ENCODE peak calls at places on chromosomes 1 and 21, in nine cellular contexts. J, Z, U, N, W, R, T, M and A are unnamed samples.

GRCh38 chr1:155077346-155077745 is 1.3 kb upstream of the EFNA3 start:
- DNase-seq in J (no peak), Z (no peak), U (no peak), N (no peak), W (no peak), R (no peak), T (no peak), M (no peak), A (no peak)

GRCh38 chr1:25433389-25434186 is 2.9 kb downstream of the MACO1 start:
- DNase-seq in J (no peak), Z (peak), U (no peak), N (peak), W (no peak), R (no peak), T (peak), M (no peak), A (no peak)

GRCh38 chr1:204225841-204226745 is 12.3 kb upstream of the GOLT1A start:
- DNase-seq in J (no peak), Z (no peak), U (no peak), N (no peak), W (no peak), R (peak), T (no peak), M (no peak), A (no peak)

GRCh38 chr1:111249960-111250359 is 22.4 kb downstream of the CHI3L2 start:
- DNase-seq in J (no peak), Z (no peak), U (no peak), N (no peak), W (no peak), R (no peak), T (no peak), M (peak), A (no peak)

GRCh38 chr1:212686069-212686468 is 13.6 kb downstream of the BATF3 start:
- DNase-seq in J (no peak), Z (no peak), U (no peak), N (no peak), W (no peak), R (no peak), T (no peak), M (no peak), A (no peak)

GRCh38 chr1:117653732-117654484 is 48.1 kb downstream of the TENT5C start:
- DNase-seq in J (no peak), Z (no peak), U (no peak), N (peak), W (no peak), R (no peak), T (no peak), M (no peak), A (no peak)

GRCh38 chr1:32623775-32624174 is 26.6 kb downstream of the ZBTB8OS start:
- DNase-seq in J (no peak), Z (no peak), U (no peak), N (no peak), W (no peak), R (no peak), T (no peak), M (no peak), A (no peak)

GRCh38 chr21:15688809-15689208 is 41.0 kb upstream of the USP25 start:
- DNase-seq in J (no peak), Z (no peak), U (no peak), N (no peak), W (no peak), R (no peak), T (peak), M (no peak), A (no peak)

GRCh38 chr21:32499249-32500055 is 85.9 kb downstream of the TCP10L start:
- DNase-seq in J (no peak), Z (peak), U (no peak), N (peak), W (no peak), R (no peak), T (peak), M (no peak), A (no peak)

DNA sequence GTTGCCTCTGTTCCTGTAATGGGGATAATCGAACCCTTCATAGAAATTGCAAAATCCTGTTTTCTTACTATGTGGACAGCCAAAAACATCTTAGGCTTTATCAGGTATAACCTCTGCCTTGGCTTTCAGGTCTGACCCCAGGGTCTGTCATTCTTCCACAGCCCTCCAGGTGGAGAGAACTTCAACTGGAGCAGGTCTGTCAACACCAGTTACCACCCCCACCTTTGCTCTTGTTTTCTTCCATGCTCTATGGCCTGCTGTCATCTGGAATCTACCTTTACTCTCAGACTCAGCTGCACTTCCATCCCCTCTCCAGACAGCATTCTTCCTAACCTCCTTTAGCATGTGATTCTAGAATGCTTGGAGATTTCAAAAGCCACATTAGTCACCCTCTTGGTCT is 10.4 kb upstream of the GJA9 start:
- DNase-seq in J (no peak), Z (no peak), U (peak), N (no peak), W (no peak), R (no peak), T (peak), M (no peak), A (no peak)
- TF ChIP-seq CTCF in J (no peak), Z (no peak), U (no peak), N (no peak), W (no peak), R (no peak), T (no peak), M (no peak), A (no peak)

GRCh38 chr1:153546796-153547559 is 1.4 kb upstream of the S100A4 start:
- DNase-seq in J (no peak), Z (no peak), U (no peak), N (no peak), W (no peak), R (no peak), T (no peak), M (no peak), A (no peak)
- TF ChIP-seq CTCF in J (no peak), Z (no peak), U (no peak), N (no peak), W (no peak), R (no peak), T (no peak), M (no peak), A (no peak)

GRCh38 chr1:219298581-219299148 is 125.0 kb downstream of the LYPLAL1 start:
- DNase-seq in J (no peak), Z (peak), U (no peak), N (peak), W (no peak), R (no peak), T (peak), M (no peak), A (no peak)

GRCh38 chr1:219304227-219305226 is 130.8 kb downstream of the LYPLAL1 start:
- DNase-seq in J (peak), Z (peak), U (peak), N (peak), W (no peak), R (no peak), T (peak), M (no peak), A (no peak)

GRCh38 chr1:219299420-219299819 is 125.7 kb downstream of the LYPLAL1 start:
- DNase-seq in J (no peak), Z (peak), U (no peak), N (no peak), W (no peak), R (no peak), T (no peak), M (no peak), A (no peak)

GRCh38 chr1:219308367-219308766 is 134.7 kb downstream of the LYPLAL1 start:
- DNase-seq in J (no peak), Z (no peak), U (no peak), N (no peak), W (no peak), R (no peak), T (no peak), M (no peak), A (no peak)

GRCh38 chr1:219302697-219303096 is 129.0 kb downstream of the LYPLAL1 start:
- DNase-seq in J (no peak), Z (no peak), U (no peak), N (peak), W (no peak), R (no peak), T (peak), M (no peak), A (no peak)
- TF ChIP-seq CTCF in J (no peak), Z (no peak), U (no peak), N (no peak), W (no peak), R (no peak), T (no peak), M (no peak), A (no peak)

DNA sequence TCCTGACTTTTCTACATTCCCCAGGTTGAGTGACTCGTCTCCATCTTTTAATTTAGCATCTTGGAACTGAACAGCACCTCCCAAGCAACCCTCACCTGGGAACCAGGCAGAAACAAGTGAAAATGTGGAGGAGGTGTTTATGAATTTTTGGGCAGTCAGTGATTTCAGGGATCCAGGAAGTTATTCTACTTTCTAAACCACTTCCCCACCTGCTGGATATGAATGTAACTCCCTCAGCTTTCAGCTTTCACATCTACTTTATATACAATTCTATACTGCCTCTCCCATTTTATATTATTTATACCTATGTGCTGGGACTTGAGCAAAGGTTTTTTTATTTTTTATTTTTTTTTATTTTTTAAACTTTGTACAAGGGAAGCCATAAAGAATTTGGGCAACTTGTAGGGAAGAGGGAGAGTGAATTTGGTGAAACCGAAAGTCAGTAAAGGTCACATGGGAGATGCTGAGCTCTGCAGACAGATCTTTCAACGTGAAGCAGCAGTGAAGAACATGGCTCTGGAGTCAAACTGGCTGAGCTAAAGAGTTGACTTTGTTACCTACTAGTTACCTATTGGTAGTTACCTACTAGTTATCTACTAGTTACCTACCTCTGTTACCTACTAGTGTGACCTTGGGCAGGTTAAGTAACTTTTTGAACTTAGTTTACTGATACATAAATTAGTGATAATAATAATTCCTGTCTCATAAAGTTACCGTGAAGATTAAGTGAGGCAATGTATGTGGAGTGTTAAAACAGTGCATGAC is 45.5 kb downstream of the DDR2 start:
- DNase-seq in J (no peak), Z (no peak), U (no peak), N (no peak), W (no peak), R (no peak), T (no peak), M (no peak), A (no peak)
- TF ChIP-seq CTCF in J (no peak), Z (no peak), U (no peak), N (no peak), W (no peak), R (no peak), T (no peak), M (no peak), A (no peak)

GRCh38 chr1:65734976-65735375 is 57.7 kb upstream of the PDE4B start:
- DNase-seq in J (no peak), Z (no peak), U (no peak), N (no peak), W (no peak), R (no peak), T (peak), M (no peak), A (no peak)
- TF ChIP-seq CTCF in J (no peak), Z (no peak), U (no peak), N (no peak), W (no peak), R (no peak), T (no peak), M (no peak), A (no peak)